ENCODE peak calls at places on chromosomes 6 and 20, in four cellular contexts. Q, D, T and X are unnamed samples. For H3K4me1 and H3K36me3, the result is how much of the 10 kb centered on the place peaks cover.

GRCh38 chr20:16701296-16701695 is 28.5 kb upstream of the SNRPB2 start:
- DNase-seq in Q (peak), D (peak), T (no peak), X (no peak)

GRCh38 chr6:126631343-126631742 is 291.4 kb downstream of the CENPW start:
- DNase-seq in Q (no peak), D (no peak), T (no peak), X (no peak)

GRCh38 chr6:121686611-121687023 is 251.2 kb downstream of the GJA1 start:
- DNase-seq in Q (no peak), D (peak), T (no peak), X (no peak)

GRCh38 chr20:44211177-44212039 is 837 bp upstream of the OSER1 start:
- DNase-seq in Q (peak), D (no peak), T (peak), X (no peak)

GRCh38 chr6:16690244-16691142 is 70.8 kb downstream of the ATXN1 start:
- DNase-seq in Q (no peak), D (no peak), T (no peak), X (no peak)

GRCh38 chr6:24824142-24824755 is 25.5 kb upstream of the ARMH2 start:
- DNase-seq in Q (no peak), D (no peak), T (no peak), X (no peak)

GRCh38 chr6:13992417-13993055 is 67.8 kb downstream of the RNF182 start:
- DNase-seq in Q (no peak), D (no peak), T (no peak), X (no peak)

GRCh38 chr20:37297066-37297736 is 7.7 kb downstream of the MANBAL start:
- DNase-seq in Q (no peak), D (no peak), T (no peak), X (no peak)

GRCh38 chr6:506508-506907 is 115.0 kb downstream of the IRF4 start:
- DNase-seq in Q (no peak), D (no peak), T (no peak), X (no peak)

GRCh38 chr6:152151930-152152329 is 344.4 kb downstream of the ESR1 start:
- DNase-seq in Q (no peak), D (no peak), T (no peak), X (no peak)

GRCh38 chr6:137202078-137202477 is 17.1 kb downstream of the IFNGR1 start:
- DNase-seq in Q (no peak), D (peak), T (no peak), X (no peak)

GRCh38 chr6:116511424-116512131 is at the start of gene CALHM5:
- DNase-seq in Q (peak), D (peak), T (peak), X (peak)

GRCh38 chr6:106618324-106618723 is 11.0 kb downstream of the RTN4IP1 start:
- DNase-seq in Q (no peak), D (no peak), T (no peak), X (no peak)

GRCh38 chr20:45345104-45345936 is 2.9 kb downstream of the SDC4 start:
- DNase-seq in Q (peak), D (no peak), T (no peak), X (peak)

GRCh38 chr6:112291161-112291762 is 36.9 kb upstream of the LAMA4 start:
- DNase-seq in Q (no peak), D (no peak), T (no peak), X (no peak)

GRCh38 chr6:112287836-112288235 is 33.5 kb upstream of the LAMA4 start:
- DNase-seq in Q (no peak), D (no peak), T (no peak), X (no peak)

GRCh38 chr6:112286010-112286409 is 31.6 kb upstream of the LAMA4 start:
- DNase-seq in Q (no peak), D (no peak), T (no peak), X (no peak)

GRCh38 chr6:112286756-112287155 is 32.4 kb upstream of the LAMA4 start:
- DNase-seq in Q (no peak), D (no peak), T (no peak), X (no peak)

DNA sequence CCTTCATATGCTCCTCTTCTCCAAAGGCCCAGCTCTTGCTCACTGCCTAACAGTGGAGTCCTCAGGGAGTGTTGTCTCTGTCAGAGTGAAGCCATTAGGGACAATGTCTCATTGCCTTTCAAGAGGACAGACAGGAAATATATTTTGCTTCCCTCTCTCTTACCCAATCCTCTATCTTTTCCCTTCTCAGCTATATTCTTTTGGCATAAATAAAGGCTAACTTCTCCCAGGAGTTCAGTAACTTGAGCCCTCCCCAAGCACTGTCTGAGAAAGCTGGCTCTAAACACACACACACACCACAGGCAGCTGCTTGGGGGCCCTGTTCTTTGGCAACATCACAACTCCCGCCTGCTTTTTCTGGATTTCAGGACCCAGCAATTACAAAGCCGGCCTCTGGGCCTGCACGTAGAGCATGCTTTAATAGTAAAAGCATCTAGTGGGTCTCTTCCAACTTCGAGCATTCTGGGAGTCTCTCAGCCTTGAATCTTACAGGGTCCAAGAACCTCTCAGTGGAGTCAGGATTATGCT is 34.7 kb upstream of the LAMA4 start:
- DNase-seq in Q (peak), D (peak), T (peak), X (peak)
- H3K4me1 ChIP-seq in Q (under half), D (under half), T (under half), X (under half)

GRCh38 chr20:63591147-63591533 is 17.1 kb upstream of the HELZ2 start:
- DNase-seq in Q (no peak), D (no peak), T (no peak), X (no peak)

GRCh38 chr20:63594043-63594561 is 20.1 kb upstream of the HELZ2 start:
- DNase-seq in Q (no peak), D (no peak), T (peak), X (no peak)

GRCh38 chr20:63590218-63591146 is 16.4 kb upstream of the HELZ2 start:
- DNase-seq in Q (no peak), D (no peak), T (no peak), X (no peak)

GRCh38 chr20:63591786-63592355 is 17.8 kb upstream of the HELZ2 start:
- DNase-seq in Q (no peak), D (no peak), T (no peak), X (no peak)

DNA sequence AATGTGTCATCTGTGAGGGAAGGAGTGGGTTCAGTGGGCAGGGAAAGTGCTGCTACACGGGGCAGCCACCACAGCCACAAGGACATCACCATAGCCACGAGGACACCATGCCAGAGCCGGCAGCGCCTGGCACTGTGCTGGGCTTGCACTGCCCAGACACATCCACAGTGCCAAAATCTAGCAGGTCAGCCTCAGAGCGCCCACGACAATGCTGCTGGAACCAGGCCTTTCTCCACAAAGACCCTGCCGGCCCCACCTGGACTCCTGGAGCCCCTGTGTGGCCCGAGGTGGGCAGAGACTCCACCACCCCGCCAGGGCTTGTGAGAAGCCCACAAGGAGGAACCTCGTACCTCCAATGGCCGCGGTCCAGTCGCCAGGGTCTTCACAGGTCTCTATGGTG is 18.6 kb upstream of the HELZ2 start:
- DNase-seq in Q (no peak), D (no peak), T (no peak), X (no peak)
- H3K36me3 ChIP-seq in Q (under half), D (under half), T (under half), X (under half)

DNA sequence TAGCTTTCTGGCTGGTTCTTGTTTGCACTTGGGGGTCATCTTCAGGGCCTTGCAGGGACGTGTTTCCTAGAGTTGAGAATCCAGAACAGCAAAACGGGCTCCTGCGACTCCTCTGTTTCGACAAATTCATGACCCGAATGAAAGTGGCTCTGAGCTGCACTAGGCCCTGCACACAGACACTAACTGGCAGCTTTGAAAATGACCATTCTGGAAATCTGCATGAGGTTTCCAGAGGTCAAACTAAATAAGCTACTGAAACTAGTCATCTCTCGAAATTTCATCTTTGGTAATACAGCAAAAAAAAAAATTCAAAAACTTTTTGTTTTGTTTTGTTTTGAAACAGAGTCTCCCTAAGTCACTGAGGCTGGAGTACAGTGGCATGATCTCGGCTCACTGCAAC is 15.5 kb upstream of the BMP7 start:
- DNase-seq in Q (no peak), D (no peak), T (no peak), X (no peak)
- H3K4me1 ChIP-seq in Q (under half), D (under half), T (under half), X (under half)

GRCh38 chr6:87939776-87940175 is 107.9 kb upstream of the SPACA1 start:
- DNase-seq in Q (no peak), D (no peak), T (no peak), X (no peak)
- H3K36me3 ChIP-seq in Q (under half), D (under half), T (under half), X (under half)

GRCh38 chr6:32847795-32848194 is 3.9 kb upstream of the PSMB8 start:
- DNase-seq in Q (no peak), D (no peak), T (no peak), X (no peak)
- H3K4me1 ChIP-seq in Q (under half), D (under half), T (under half), X (under half)

GRCh38 chr6:43189905-43190304 is 7.9 kb downstream of the CUL9 start:
- DNase-seq in Q (no peak), D (no peak), T (no peak), X (no peak)

GRCh38 chr6:43187821-43188220 is 5.8 kb downstream of the CUL9 start:
- DNase-seq in Q (no peak), D (no peak), T (no peak), X (no peak)

GRCh38 chr6:43186706-43187105 is 4.7 kb downstream of the CUL9 start:
- DNase-seq in Q (no peak), D (no peak), T (no peak), X (no peak)

GRCh38 chr6:43186019-43186418 is 4.0 kb downstream of the CUL9 start:
- DNase-seq in Q (no peak), D (no peak), T (no peak), X (no peak)

GRCh38 chr6:43188426-43188825 is 6.4 kb downstream of the CUL9 start:
- DNase-seq in Q (no peak), D (no peak), T (no peak), X (no peak)
- H3K36me3 ChIP-seq in Q (under half), D (under half), T (under half), X (under half)

GRCh38 chr20:57473246-57474042 is 51.5 kb downstream of the CTCFL start:
- DNase-seq in Q (no peak), D (peak), T (no peak), X (peak)

GRCh38 chr20:57474816-57475215 is 50.1 kb downstream of the CTCFL start:
- DNase-seq in Q (no peak), D (no peak), T (no peak), X (no peak)

GRCh38 chr20:57475388-57476072 is 49.4 kb downstream of the CTCFL start:
- DNase-seq in Q (no peak), D (no peak), T (no peak), X (no peak)

GRCh38 chr20:57476073-57476526 is 48.8 kb downstream of the CTCFL start:
- DNase-seq in Q (no peak), D (no peak), T (no peak), X (no peak)

GRCh38 chr20:57474191-57474590 is 50.7 kb downstream of the CTCFL start:
- DNase-seq in Q (no peak), D (no peak), T (no peak), X (no peak)
- H3K4me1 ChIP-seq in Q (under half), D (under half), T (under half), X (under half)

GRCh38 chr20:47253860-47254259 is 102.6 kb downstream of the ZMYND8 start:
- DNase-seq in Q (peak), D (no peak), T (no peak), X (no peak)
- H3K36me3 ChIP-seq in Q (under half), D (under half), T (under half), X (under half)

GRCh38 chr6:131001113-131001776 is 61.8 kb downstream of the EPB41L2 start:
- DNase-seq in Q (no peak), D (no peak), T (peak), X (no peak)

GRCh38 chr6:131000544-131000943 is 62.5 kb downstream of the EPB41L2 start:
- DNase-seq in Q (peak), D (no peak), T (no peak), X (no peak)

GRCh38 chr6:131003419-131004386 is 59.3 kb downstream of the EPB41L2 start:
- DNase-seq in Q (no peak), D (no peak), T (no peak), X (no peak)

GRCh38 chr6:131004387-131004755 is 58.7 kb downstream of the EPB41L2 start:
- DNase-seq in Q (no peak), D (no peak), T (no peak), X (no peak)

GRCh38 chr6:131001945-131002661 is 60.9 kb downstream of the EPB41L2 start:
- DNase-seq in Q (no peak), D (no peak), T (no peak), X (no peak)
- H3K4me1 ChIP-seq in Q (under half), D (under half), T (under half), X (under half)